ENCODE peak calls at places on chromosome 21, in nine cellular contexts. O, K, E, Z, L, V, Y, D and I are unnamed samples.

GRCh38 chr21:34202553-34203332 is 129.4 kb downstream of the MRPS6 start:
- DNase-seq in V (no peak), O (no peak), K (peak; percentile 25), Z (no peak), E (no peak), L (peak; percentile 74), Y (peak; percentile 75), D (no peak), I (no peak)

GRCh38 chr21:17802568-17802967 is 16.6 kb downstream of the C21orf91 start:
- DNase-seq in Z (no peak), O (no peak), K (no peak), V (no peak), E (no peak), D (no peak), L (no peak), Y (no peak), I (no peak)

GRCh38 chr21:25331286-25331685 is 276.0 kb downstream of the MRPL39 start:
- DNase-seq in O (no peak), Z (no peak), E (no peak), L (no peak), K (no peak), V (no peak), Y (no peak), D (no peak), I (no peak)

GRCh38 chr21:36229181-36229580 is 72.6 kb downstream of the DOP1B start:
- DNase-seq in K (no peak), L (no peak), Y (no peak), O (no peak), E (no peak), V (no peak), D (no peak), Z (no peak), I (no peak)

GRCh38 chr21:25426580-25426979 is 180.7 kb downstream of the MRPL39 start:
- DNase-seq in O (no peak), E (no peak), D (no peak), Y (no peak), K (no peak), Z (no peak), L (no peak), V (no peak), I (no peak)

GRCh38 chr21:25002676-25003075 is 604.6 kb downstream of the MRPL39 start:
- DNase-seq in V (no peak), L (no peak), D (no peak), O (no peak), Y (no peak), K (no peak), Z (no peak), E (no peak), I (no peak)

GRCh38 chr21:35071347-35071746 is 22.2 kb upstream of the RUNX1 start:
- DNase-seq in Z (peak; percentile 52), K (no peak), L (no peak), O (no peak), V (no peak), E (peak; percentile 53), D (no peak), Y (no peak), I (no peak)

GRCh38 chr21:43187715-43188114 is 18.9 kb downstream of the CRYAA start:
- DNase-seq in Z (no peak), D (peak; percentile 25), V (no peak), Y (no peak), O (no peak), K (no peak), L (peak; percentile 8), E (no peak), I (no peak)

GRCh38 chr21:37380349-37381323 is 14.1 kb downstream of the DYRK1A start:
- DNase-seq in Z (peak; percentile 64), V (peak; percentile 34), O (no peak), E (no peak), Y (no peak), D (no peak), L (peak; percentile 56), K (no peak), I (no peak)

GRCh38 chr21:31728191-31728590 is 3.7 kb downstream of the SCAF4 start:
- DNase-seq in Y (no peak), D (no peak), L (no peak), O (no peak), K (no peak), E (no peak), Z (no peak), V (no peak), I (no peak)

GRCh38 chr21:16563795-16564194 is 834.0 kb downstream of the USP25 start:
- DNase-seq in V (no peak), O (no peak), K (no peak), D (no peak), Z (peak; percentile 44), L (no peak), Y (no peak), E (peak; percentile 93), I (no peak)

GRCh38 chr21:42830456-42831455 is 48.6 kb downstream of the WDR4 start:
- DNase-seq in K (no peak), O (no peak), D (no peak), L (no peak), V (peak; percentile 20), Z (peak; percentile 19), E (no peak), Y (peak; percentile 50), I (no peak)

GRCh38 chr21:35904995-35905972 is 155.0 kb downstream of the SETD4 start:
- DNase-seq in Y (peak; percentile 72), O (no peak), E (no peak), D (no peak), Z (no peak), V (no peak), L (peak; percentile 22), K (peak; percentile 38), I (peak; percentile 43)

GRCh38 chr21:17560377-17560776 is 47.5 kb downstream of the CXADR start:
- DNase-seq in K (no peak), L (no peak), Z (no peak), O (no peak), Y (no peak), V (no peak), D (no peak), E (peak; percentile 5), I (no peak)

GRCh38 chr21:33080376-33080775 is 10.4 kb downstream of the OLIG1 start:
- DNase-seq in K (no peak), D (no peak), V (no peak), L (no peak), E (no peak), Z (no peak), Y (no peak), O (no peak), I (no peak)

GRCh38 chr21:33080776-33081175 is 10.8 kb downstream of the OLIG1 start:
- DNase-seq in D (no peak), V (no peak), Y (no peak), O (no peak), L (no peak), Z (no peak), E (no peak), K (no peak), I (no peak)

GRCh38 chr21:33076600-33077329 is 6.8 kb downstream of the OLIG1 start:
- DNase-seq in K (no peak), L (no peak), D (no peak), E (no peak), O (no peak), Y (no peak), V (no peak), Z (no peak), I (no peak)

GRCh38 chr21:33075596-33076195 is 5.8 kb downstream of the OLIG1 start:
- DNase-seq in E (no peak), V (no peak), D (no peak), Y (no peak), O (no peak), L (no peak), K (no peak), Z (no peak), I (no peak)

GRCh38 chr21:33078907-33079582 is 9.1 kb downstream of the OLIG1 start:
- DNase-seq in Z (peak; percentile 86), K (no peak), E (peak; percentile 28), V (no peak), O (no peak), D (no peak), Y (no peak), L (no peak), I (no peak)
- H3K27ac ChIP-seq in Z (peak overlapping the region; percentile 0), K (no peak overlapping the region), E (no peak overlapping the region), V (no peak overlapping the region), O (no peak overlapping the region), D (peak overlapping the region; percentile 61), Y (no peak overlapping the region), L (no peak overlapping the region), I (no peak overlapping the region)

GRCh38 chr21:46459024-46459355 is 299 bp downstream of the DIP2A start:
- DNase-seq in L (no peak), D (no peak), K (no peak), E (no peak), V (no peak), O (no peak), Z (no peak), Y (no peak), I (no peak)
- H3K27ac ChIP-seq in L (peak overlapping the region; percentile 76), D (peak overlapping the region; percentile 88), K (peak overlapping the region; percentile 98), E (peak overlapping the region; percentile 61), V (peak overlapping the region; percentile 75), O (peak overlapping the region; percentile 72), Z (no peak overlapping the region), Y (peak overlapping the region; percentile 94), I (peak overlapping the region; percentile 96)

DNA sequence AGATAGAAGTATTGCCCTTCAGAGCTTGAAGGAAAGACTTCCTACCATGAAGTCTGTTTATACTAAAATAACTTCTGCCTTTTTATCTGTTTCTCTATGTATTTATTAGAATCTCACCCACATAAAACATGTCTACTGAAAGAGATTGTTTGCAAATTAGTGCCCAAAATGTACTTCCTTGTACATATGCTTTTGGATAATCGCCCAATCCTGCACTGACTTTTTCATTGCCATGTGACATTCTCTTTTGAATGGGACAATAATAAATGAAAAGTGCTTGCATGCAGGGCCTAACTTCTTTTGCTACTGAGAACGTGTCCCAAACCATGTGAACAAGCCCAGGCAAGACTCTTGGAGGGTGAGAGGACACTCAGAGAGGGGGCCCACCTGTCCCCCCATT is 711.6 kb upstream of the ADAMTS5 start:
- DNase-seq in O (no peak), V (no peak), Z (no peak), K (no peak), E (no peak), L (no peak), D (no peak), Y (no peak), I (no peak)
- H3K27ac ChIP-seq in O (no peak overlapping the region), V (no peak overlapping the region), Z (no peak overlapping the region), K (no peak overlapping the region), E (no peak overlapping the region), L (no peak overlapping the region), D (no peak overlapping the region), Y (no peak overlapping the region), I (no peak overlapping the region)

GRCh38 chr21:44592446-44593365 is at the start of gene KRTAP10-6:
- DNase-seq in V (no peak), K (no peak), O (no peak), Y (peak; percentile 50), D (peak; percentile 49), E (no peak), L (no peak), Z (no peak), I (no peak)
- H3K27ac ChIP-seq in V (no peak within 1 kb of the TSS), K (no peak within 1 kb of the TSS), O (no peak within 1 kb of the TSS), Y (no peak within 1 kb of the TSS), D (no peak within 1 kb of the TSS), E (no peak within 1 kb of the TSS), L (no peak within 1 kb of the TSS), Z (no peak within 1 kb of the TSS), I (no peak within 1 kb of the TSS)

GRCh38 chr21:41219498-41220207 is 51.7 kb downstream of the BACE2 start:
- DNase-seq in K (no peak), D (no peak), E (no peak), V (no peak), Y (no peak), O (no peak), L (no peak), Z (peak; percentile 84), I (no peak)
- H3K27ac ChIP-seq in K (no peak overlapping the region), D (no peak overlapping the region), E (no peak overlapping the region), V (no peak overlapping the region), Y (no peak overlapping the region), O (no peak overlapping the region), L (no peak overlapping the region), Z (peak overlapping the region; percentile 18), I (no peak overlapping the region)

GRCh38 chr21:28804089-28804670 is 188.5 kb downstream of the LTN1 start:
- DNase-seq in D (no peak), V (no peak), L (no peak), K (no peak), Y (no peak), O (no peak), Z (no peak), E (no peak), I (no peak)
- H3K27ac ChIP-seq in D (peak overlapping the region; percentile 70), V (no peak overlapping the region), L (peak overlapping the region; percentile 61), K (peak overlapping the region; percentile 65), Y (peak overlapping the region; percentile 43), O (no peak overlapping the region), Z (no peak overlapping the region), E (peak overlapping the region; percentile 84), I (no peak overlapping the region)